ENCODE peak calls at places on chromosomes 5 and 9, in five cellular contexts. X is brain pericyte, S is hepatic stellate cell, U is SK-MEL-5, Z is glutamatergic neuron. Y is an unnamed sample.

GRCh38 chr9:21831841-21832509 is 29.5 kb downstream of the MTAP start:
- DNase-seq in Z (no peak), U (no peak), S (no peak), X (peak), Y (peak)

GRCh38 chr5:111806150-111806549 is 49.2 kb upstream of the NREP start:
- DNase-seq in U (no peak), X (no peak), Z (no peak), S (no peak), Y (no peak)

GRCh38 chr5:12615141-12615820 is 711.0 kb upstream of the CTNND2 start:
- DNase-seq in S (no peak), X (no peak), U (peak), Z (no peak), Y (no peak)

GRCh38 chr9:108125541-108125940 is 636.0 kb upstream of the KLF4 start:
- DNase-seq in Z (no peak), X (no peak), U (peak), S (no peak), Y (no peak)

GRCh38 chr5:113020461-113021273 is 44.1 kb downstream of the DCP2 start:
- DNase-seq in U (no peak), S (no peak), X (no peak), Z (no peak), Y (no peak)

GRCh38 chr5:83955916-83956315 is 235.3 kb upstream of the HAPLN1 start:
- DNase-seq in U (peak), Z (no peak), X (no peak), S (no peak), Y (no peak)

GRCh38 chr5:53418844-53419243 is 61.6 kb upstream of the FST start:
- DNase-seq in S (peak), U (no peak), Z (no peak), X (no peak), Y (peak)

GRCh38 chr9:37503736-37504135 is 18.0 kb downstream of the POLR1E start:
- DNase-seq in U (no peak), S (no peak), X (no peak), Z (no peak), Y (no peak)

GRCh38 chr5:107878676-107879075 is 207.9 kb upstream of the EFNA5 start:
- DNase-seq in Z (peak), U (no peak), X (no peak), S (no peak), Y (no peak)

GRCh38 chr9:9142001-9142400 is 1342.4 kb upstream of the DMAC1 start:
- DNase-seq in Z (peak), X (no peak), S (no peak), U (no peak), Y (no peak)

GRCh38 chr5:32419791-32420190 is 24.7 kb downstream of the ZFR start:
- DNase-seq in S (no peak), Z (peak), X (no peak), U (no peak), Y (no peak)

Y was measured in A673.